ENCODE peak calls at places on chromosomes 16 and 17, in nine cellular contexts. One of them, this sample, is unnamed.

GRCh38 chr17:42365136-42365535 is 23.1 kb downstream of the STAT3 start:
- DNase-seq in endothelial cell of umbilical vein: peak; percentile 32
- DNase-seq in A549: no peak
- DNase-seq in K562: peak; percentile 27
- DNase-seq in esophagus squamous epithelium: no peak
- DNase-seq in HCT116: no peak
- DNase-seq in adrenal gland: peak; percentile 87
- DNase-seq in heart left ventricle: no peak
- DNase-seq in Peyer's patch: no peak
- DNase-seq in this sample: no peak

GRCh38 chr16:85283305-85284050 is 171.2 kb upstream of the CIBAR2 start:
- DNase-seq in endothelial cell of umbilical vein: no peak
- DNase-seq in A549: no peak
- DNase-seq in K562: no peak
- DNase-seq in esophagus squamous epithelium: no peak
- DNase-seq in HCT116: no peak
- DNase-seq in adrenal gland: no peak
- DNase-seq in heart left ventricle: no peak
- DNase-seq in Peyer's patch: no peak
- DNase-seq in this sample: no peak

GRCh38 chr17:63304704-63305261 is 141.3 kb downstream of the CYB561 start:
- DNase-seq in endothelial cell of umbilical vein: no peak
- DNase-seq in A549: no peak
- DNase-seq in K562: no peak
- DNase-seq in esophagus squamous epithelium: no peak
- DNase-seq in HCT116: no peak
- DNase-seq in adrenal gland: no peak
- DNase-seq in heart left ventricle: no peak
- DNase-seq in Peyer's patch: no peak
- DNase-seq in this sample: no peak

GRCh38 chr16:11869657-11870228 is 18.4 kb upstream of the RSL1D1 start:
- DNase-seq in endothelial cell of umbilical vein: no peak
- DNase-seq in A549: no peak
- DNase-seq in K562: no peak
- DNase-seq in esophagus squamous epithelium: no peak
- DNase-seq in HCT116: no peak
- DNase-seq in adrenal gland: no peak
- DNase-seq in heart left ventricle: no peak
- DNase-seq in Peyer's patch: no peak
- DNase-seq in this sample: no peak

GRCh38 chr16:2597560-2597902 is 59.7 kb downstream of the PDPK1 start:
- DNase-seq in endothelial cell of umbilical vein: no peak
- DNase-seq in A549: no peak
- DNase-seq in K562: no peak
- DNase-seq in esophagus squamous epithelium: no peak
- DNase-seq in HCT116: no peak
- DNase-seq in adrenal gland: no peak
- DNase-seq in heart left ventricle: peak; percentile 5
- DNase-seq in Peyer's patch: no peak
- DNase-seq in this sample: no peak

GRCh38 chr17:18008496-18009268 is 30.3 kb downstream of the ATPAF2 start:
- DNase-seq in endothelial cell of umbilical vein: no peak
- DNase-seq in A549: no peak
- DNase-seq in K562: no peak
- DNase-seq in esophagus squamous epithelium: no peak
- DNase-seq in HCT116: no peak
- DNase-seq in adrenal gland: no peak
- DNase-seq in heart left ventricle: no peak
- DNase-seq in Peyer's patch: no peak
- DNase-seq in this sample: peak; percentile 98

GRCh38 chr16:49620868-49621239 is 235.1 kb downstream of the ZNF423 start:
- DNase-seq in endothelial cell of umbilical vein: no peak
- DNase-seq in A549: no peak
- DNase-seq in K562: peak; percentile 27
- DNase-seq in esophagus squamous epithelium: no peak
- DNase-seq in HCT116: no peak
- DNase-seq in adrenal gland: no peak
- DNase-seq in heart left ventricle: no peak
- DNase-seq in Peyer's patch: no peak
- DNase-seq in this sample: no peak

GRCh38 chr16:71637398-71637797 is 11.4 kb downstream of the MARVELD3 start:
- DNase-seq in endothelial cell of umbilical vein: no peak
- DNase-seq in A549: no peak
- DNase-seq in K562: no peak
- DNase-seq in esophagus squamous epithelium: no peak
- DNase-seq in HCT116: no peak
- DNase-seq in adrenal gland: no peak
- DNase-seq in heart left ventricle: no peak
- DNase-seq in Peyer's patch: no peak
- DNase-seq in this sample: no peak

GRCh38 chr17:11580677-11581076 is 17.6 kb upstream of the DNAH9 start:
- DNase-seq in endothelial cell of umbilical vein: no peak
- DNase-seq in A549: no peak
- DNase-seq in K562: no peak
- DNase-seq in esophagus squamous epithelium: no peak
- DNase-seq in HCT116: no peak
- DNase-seq in adrenal gland: no peak
- DNase-seq in heart left ventricle: no peak
- DNase-seq in Peyer's patch: no peak
- DNase-seq in this sample: no peak

GRCh38 chr17:66373944-66374817 is 71.8 kb downstream of the PRKCA start:
- DNase-seq in endothelial cell of umbilical vein: no peak
- DNase-seq in A549: no peak
- DNase-seq in K562: peak; percentile 25
- DNase-seq in esophagus squamous epithelium: no peak
- DNase-seq in HCT116: no peak
- DNase-seq in adrenal gland: no peak
- DNase-seq in heart left ventricle: peak; percentile 18
- DNase-seq in Peyer's patch: peak; percentile 57
- DNase-seq in this sample: no peak

GRCh38 chr16:67694611-67695010 is 24.5 kb downstream of the GFOD2 start:
- DNase-seq in endothelial cell of umbilical vein: no peak
- DNase-seq in A549: no peak
- DNase-seq in K562: no peak
- DNase-seq in esophagus squamous epithelium: no peak
- DNase-seq in HCT116: no peak
- DNase-seq in adrenal gland: no peak
- DNase-seq in heart left ventricle: no peak
- DNase-seq in Peyer's patch: no peak
- DNase-seq in this sample: no peak

GRCh38 chr16:1035066-1035415 is 37.5 kb upstream of the SSTR5 start:
- DNase-seq in endothelial cell of umbilical vein: no peak
- DNase-seq in A549: no peak
- DNase-seq in K562: no peak
- DNase-seq in esophagus squamous epithelium: no peak
- DNase-seq in HCT116: no peak
- DNase-seq in adrenal gland: no peak
- DNase-seq in heart left ventricle: no peak
- DNase-seq in Peyer's patch: no peak
- DNase-seq in this sample: no peak

GRCh38 chr16:56298948-56299602 is 107.8 kb downstream of the GNAO1 start:
- DNase-seq in endothelial cell of umbilical vein: no peak
- DNase-seq in A549: no peak
- DNase-seq in K562: no peak
- DNase-seq in esophagus squamous epithelium: no peak
- DNase-seq in HCT116: no peak
- DNase-seq in adrenal gland: no peak
- DNase-seq in heart left ventricle: peak; percentile 33
- DNase-seq in Peyer's patch: peak; percentile 39
- DNase-seq in this sample: no peak

DNA sequence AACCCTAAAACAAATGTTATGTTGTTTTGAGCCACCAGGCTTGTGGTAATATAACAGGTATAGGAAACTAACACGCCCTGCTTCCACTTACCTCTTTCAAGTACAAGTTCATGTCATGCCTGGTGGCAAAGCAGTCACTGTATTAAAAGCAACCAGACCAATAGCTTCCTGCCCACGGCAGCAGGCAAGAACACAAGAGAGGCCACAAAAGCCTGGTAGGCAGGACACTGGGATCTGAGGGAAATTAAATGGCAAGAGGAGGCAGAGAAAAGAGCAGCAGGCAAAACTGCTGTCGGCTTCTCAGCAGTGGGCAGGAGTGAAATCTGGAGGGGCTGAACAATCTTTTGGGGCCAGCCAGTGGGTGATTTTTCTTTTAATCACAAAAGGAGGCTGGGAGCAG is 2.2 kb downstream of the CYTH1 start:
- DNase-seq in endothelial cell of umbilical vein: no peak
- DNase-seq in A549: no peak
- DNase-seq in K562: no peak
- DNase-seq in esophagus squamous epithelium: no peak
- DNase-seq in HCT116: no peak
- DNase-seq in adrenal gland: no peak
- DNase-seq in heart left ventricle: no peak
- DNase-seq in Peyer's patch: peak; percentile 38
- DNase-seq in this sample: no peak
- TF ChIP-seq POLR2A in endothelial cell of umbilical vein: no peak
- TF ChIP-seq POLR2A in A549: no peak
- TF ChIP-seq POLR2A in K562: no peak
- TF ChIP-seq POLR2A in esophagus squamous epithelium: no peak
- TF ChIP-seq POLR2A in HCT116: no peak
- TF ChIP-seq POLR2A in adrenal gland: no peak
- TF ChIP-seq POLR2A in heart left ventricle: no peak
- TF ChIP-seq POLR2A in Peyer's patch: peak; percentile 32
- TF ChIP-seq POLR2A in this sample: no peak

GRCh38 chr16:27049117-27049516 is 17.6 kb upstream of the C16orf82 start:
- DNase-seq in endothelial cell of umbilical vein: no peak
- DNase-seq in A549: no peak
- DNase-seq in K562: no peak
- DNase-seq in esophagus squamous epithelium: no peak
- DNase-seq in HCT116: no peak
- DNase-seq in adrenal gland: no peak
- DNase-seq in heart left ventricle: no peak
- DNase-seq in Peyer's patch: no peak
- DNase-seq in this sample: no peak

GRCh38 chr16:27048316-27048715 is 18.4 kb upstream of the C16orf82 start:
- DNase-seq in endothelial cell of umbilical vein: no peak
- DNase-seq in A549: no peak
- DNase-seq in K562: no peak
- DNase-seq in esophagus squamous epithelium: no peak
- DNase-seq in HCT116: no peak
- DNase-seq in adrenal gland: no peak
- DNase-seq in heart left ventricle: no peak
- DNase-seq in Peyer's patch: no peak
- DNase-seq in this sample: no peak

DNA sequence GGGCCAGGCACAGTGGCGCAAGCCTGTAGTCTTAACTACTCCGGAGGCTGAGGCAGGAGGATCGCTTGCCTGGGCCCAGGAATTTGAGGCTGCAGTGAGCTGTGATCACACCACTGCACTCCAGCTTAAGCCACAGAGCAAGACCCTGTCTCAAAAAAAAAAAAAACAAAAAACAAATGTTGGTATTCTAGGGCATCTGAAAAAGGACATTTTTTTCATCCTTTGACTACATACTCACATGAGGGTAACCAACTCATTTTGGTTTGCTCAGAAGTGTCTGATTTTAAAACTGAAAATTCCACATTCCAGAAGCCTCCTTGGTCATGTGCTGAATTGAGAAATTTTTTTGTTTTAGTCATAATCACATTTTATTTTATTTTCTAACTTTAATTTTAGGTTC is 12.7 kb upstream of the C16orf82 start:
- DNase-seq in endothelial cell of umbilical vein: no peak
- DNase-seq in A549: no peak
- DNase-seq in K562: no peak
- DNase-seq in esophagus squamous epithelium: no peak
- DNase-seq in HCT116: no peak
- DNase-seq in adrenal gland: no peak
- DNase-seq in heart left ventricle: no peak
- DNase-seq in Peyer's patch: no peak
- DNase-seq in this sample: no peak
- TF ChIP-seq POLR2A in endothelial cell of umbilical vein: no peak
- TF ChIP-seq POLR2A in A549: no peak
- TF ChIP-seq POLR2A in K562: no peak
- TF ChIP-seq POLR2A in esophagus squamous epithelium: no peak
- TF ChIP-seq POLR2A in HCT116: no peak
- TF ChIP-seq POLR2A in adrenal gland: no peak
- TF ChIP-seq POLR2A in heart left ventricle: no peak
- TF ChIP-seq POLR2A in Peyer's patch: no peak
- TF ChIP-seq POLR2A in this sample: no peak

GRCh38 chr17:19440421-19440820 is 29.4 kb downstream of the RNF112 start:
- DNase-seq in endothelial cell of umbilical vein: no peak
- DNase-seq in A549: no peak
- DNase-seq in K562: no peak
- DNase-seq in esophagus squamous epithelium: no peak
- DNase-seq in HCT116: no peak
- DNase-seq in adrenal gland: no peak
- DNase-seq in heart left ventricle: no peak
- DNase-seq in Peyer's patch: no peak
- DNase-seq in this sample: no peak
- TF ChIP-seq POLR2A in endothelial cell of umbilical vein: no peak
- TF ChIP-seq POLR2A in A549: no peak
- TF ChIP-seq POLR2A in K562: no peak
- TF ChIP-seq POLR2A in esophagus squamous epithelium: no peak
- TF ChIP-seq POLR2A in HCT116: no peak
- TF ChIP-seq POLR2A in adrenal gland: no peak
- TF ChIP-seq POLR2A in heart left ventricle: no peak
- TF ChIP-seq POLR2A in Peyer's patch: no peak
- TF ChIP-seq POLR2A in this sample: no peak

GRCh38 chr17:80523054-80523744 is 21.4 kb upstream of the RPTOR start:
- DNase-seq in endothelial cell of umbilical vein: no peak
- DNase-seq in A549: no peak
- DNase-seq in K562: no peak
- DNase-seq in esophagus squamous epithelium: no peak
- DNase-seq in HCT116: no peak
- DNase-seq in adrenal gland: no peak
- DNase-seq in heart left ventricle: no peak
- DNase-seq in Peyer's patch: no peak
- DNase-seq in this sample: no peak

GRCh38 chr17:80518392-80518791 is 26.2 kb upstream of the RPTOR start:
- DNase-seq in endothelial cell of umbilical vein: no peak
- DNase-seq in A549: no peak
- DNase-seq in K562: no peak
- DNase-seq in esophagus squamous epithelium: no peak
- DNase-seq in HCT116: no peak
- DNase-seq in adrenal gland: no peak
- DNase-seq in heart left ventricle: no peak
- DNase-seq in Peyer's patch: no peak
- DNase-seq in this sample: no peak

GRCh38 chr17:80519091-80519781 is 25.4 kb upstream of the RPTOR start:
- DNase-seq in endothelial cell of umbilical vein: peak; percentile 65
- DNase-seq in A549: no peak
- DNase-seq in K562: no peak
- DNase-seq in esophagus squamous epithelium: no peak
- DNase-seq in HCT116: no peak
- DNase-seq in adrenal gland: no peak
- DNase-seq in heart left ventricle: no peak
- DNase-seq in Peyer's patch: no peak
- DNase-seq in this sample: no peak

GRCh38 chr17:80517641-80518040 is 27.0 kb upstream of the RPTOR start:
- DNase-seq in endothelial cell of umbilical vein: no peak
- DNase-seq in A549: no peak
- DNase-seq in K562: no peak
- DNase-seq in esophagus squamous epithelium: no peak
- DNase-seq in HCT116: no peak
- DNase-seq in adrenal gland: no peak
- DNase-seq in heart left ventricle: no peak
- DNase-seq in Peyer's patch: no peak
- DNase-seq in this sample: no peak

GRCh38 chr17:80520810-80521209 is 23.8 kb upstream of the RPTOR start:
- DNase-seq in endothelial cell of umbilical vein: no peak
- DNase-seq in A549: no peak
- DNase-seq in K562: no peak
- DNase-seq in esophagus squamous epithelium: no peak
- DNase-seq in HCT116: no peak
- DNase-seq in adrenal gland: no peak
- DNase-seq in heart left ventricle: no peak
- DNase-seq in Peyer's patch: no peak
- DNase-seq in this sample: no peak
- TF ChIP-seq POLR2A in endothelial cell of umbilical vein: no peak
- TF ChIP-seq POLR2A in A549: no peak
- TF ChIP-seq POLR2A in K562: no peak
- TF ChIP-seq POLR2A in esophagus squamous epithelium: no peak
- TF ChIP-seq POLR2A in HCT116: no peak
- TF ChIP-seq POLR2A in adrenal gland: no peak
- TF ChIP-seq POLR2A in heart left ventricle: no peak
- TF ChIP-seq POLR2A in Peyer's patch: no peak
- TF ChIP-seq POLR2A in this sample: no peak